ENCODE peak calls at places on chromosome 17, in eight cellular contexts. F, V, O, I, G, K, A and P are unnamed samples.

GRCh38 chr17:29933379-29933778 is 3.4 kb upstream of the SSH2 start:
- DNase-seq in F (peak; percentile 28), V (peak; percentile 67), O (no peak), I (no peak), G (no peak), K (peak; percentile 53), A (peak; percentile 76), P (peak; percentile 44)

GRCh38 chr17:50502643-50502990 is 5.6 kb upstream of the MYCBPAP start:
- DNase-seq in F (no peak), V (no peak), O (no peak), I (no peak), G (no peak), K (no peak), A (no peak), P (no peak)

GRCh38 chr17:44095647-44096496 is 25.3 kb downstream of the G6PC3 start:
- DNase-seq in F (peak; percentile 71), V (peak; percentile 95), O (peak; percentile 74), I (no peak), G (peak; percentile 62), K (peak; percentile 89), A (peak; percentile 99), P (peak; percentile 80)

GRCh38 chr17:65902831-65903549 is 288.9 kb downstream of the CEP112 start:
- DNase-seq in F (no peak), V (no peak), O (no peak), I (no peak), G (no peak), K (no peak), A (peak; percentile 80), P (no peak)

GRCh38 chr17:56142325-56142724 is 10.9 kb upstream of the ANKFN1 start:
- DNase-seq in F (no peak), V (peak; percentile 59), O (no peak), I (no peak), G (no peak), K (no peak), A (no peak), P (peak; percentile 2)

GRCh38 chr17:10768766-10769383 is 35.0 kb downstream of the TMEM238L start:
- DNase-seq in F (no peak), V (peak; percentile 3), O (no peak), I (no peak), G (no peak), K (no peak), A (peak; percentile 35), P (no peak)

GRCh38 chr17:67343237-67343636 is 23.1 kb downstream of the PSMD12 start:
- DNase-seq in F (no peak), V (no peak), O (no peak), I (no peak), G (no peak), K (no peak), A (no peak), P (no peak)

GRCh38 chr17:330993-331701 is 21.5 kb downstream of the RPH3AL start:
- DNase-seq in F (no peak), V (no peak), O (peak; percentile 85), I (no peak), G (no peak), K (no peak), A (peak; percentile 45), P (no peak)

GRCh38 chr17:77242118-77242800 is 101.5 kb downstream of the SEC14L1 start:
- DNase-seq in F (no peak), V (no peak), O (no peak), I (no peak), G (no peak), K (no peak), A (peak; percentile 63), P (no peak)

GRCh38 chr17:77821114-77821513 is 137.4 kb upstream of the TNRC6C start:
- DNase-seq in F (no peak), V (no peak), O (no peak), I (no peak), G (no peak), K (peak; percentile 61), A (peak; percentile 82), P (no peak)

GRCh38 chr17:49633250-49633649 is 44.6 kb downstream of the SPOP start:
- DNase-seq in F (no peak), V (no peak), O (no peak), I (no peak), G (no peak), K (peak; percentile 44), A (no peak), P (no peak)

GRCh38 chr17:17667947-17668346 is 13.3 kb upstream of the RAI1 start:
- DNase-seq in F (no peak), V (no peak), O (no peak), I (no peak), G (no peak), K (no peak), A (no peak), P (no peak)

GRCh38 chr17:80842456-80843053 is 149.1 kb upstream of the CHMP6 start:
- DNase-seq in F (no peak), V (no peak), O (no peak), I (no peak), G (no peak), K (no peak), A (no peak), P (no peak)

GRCh38 chr17:75637143-75637538 is 3.9 kb downstream of the SMIM5 start:
- DNase-seq in F (no peak), V (no peak), O (no peak), I (no peak), G (no peak), K (no peak), A (no peak), P (no peak)

GRCh38 chr17:7314719-7315569 is at the start of gene GPS2:
- DNase-seq in F (peak; percentile 90), V (peak; percentile 76), O (peak; percentile 90), I (peak; percentile 61), G (peak; percentile 95), K (peak; percentile 93), A (peak; percentile 98), P (peak; percentile 93)

GRCh38 chr17:75557075-75557851 is 30.3 kb upstream of the MYO15B start:
- DNase-seq in F (peak; percentile 94), V (peak; percentile 21), O (peak; percentile 60), I (no peak), G (no peak), K (peak; percentile 35), A (peak; percentile 81), P (no peak)

GRCh38 chr17:12352127-12352526 is 313.6 kb upstream of the MYOCD start:
- DNase-seq in F (no peak), V (no peak), O (peak; percentile 12), I (no peak), G (no peak), K (no peak), A (no peak), P (no peak)

GRCh38 chr17:45061606-45062205 is 589 bp downstream of the NMT1 start:
- DNase-seq in F (no peak), V (no peak), O (no peak), I (no peak), G (no peak), K (no peak), A (no peak), P (no peak)

GRCh38 chr17:82232876-82233785 is 4.3 kb downstream of the SLC16A3 start:
- DNase-seq in F (no peak), V (no peak), O (no peak), I (no peak), G (no peak), K (no peak), A (peak; percentile 51), P (no peak)

GRCh38 chr17:77593081-77593480 is 365.4 kb upstream of the TNRC6C start:
- DNase-seq in F (no peak), V (no peak), O (no peak), I (no peak), G (no peak), K (no peak), A (no peak), P (no peak)

GRCh38 chr17:40063034-40063765 is 435 bp downstream of the THRA start:
- DNase-seq in F (peak; percentile 94), V (peak; percentile 40), O (peak; percentile 56), I (no peak), G (no peak), K (peak; percentile 72), A (peak; percentile 93), P (peak; percentile 31)

GRCh38 chr17:17890773-17891759 is 54.3 kb upstream of the SREBF1 start:
- DNase-seq in F (peak; percentile 65), V (peak; percentile 78), O (no peak), I (no peak), G (peak; percentile 82), K (peak; percentile 77), A (peak; percentile 93), P (peak; percentile 74)

GRCh38 chr17:8445536-8445935 is 9.9 kb downstream of the NDEL1 start:
- DNase-seq in F (no peak), V (no peak), O (no peak), I (no peak), G (no peak), K (no peak), A (no peak), P (no peak)

GRCh38 chr17:21214015-21214776 is at the start of gene TMEM11:
- DNase-seq in F (peak; percentile 92), V (peak; percentile 96), O (peak; percentile 94), I (peak; percentile 83), G (peak; percentile 98), K (peak; percentile 97), A (peak; percentile 99), P (peak; percentile 98)
- TF ChIP-seq CTCF in F (no peak), V (no peak), O (peak; percentile 40), I (no peak), G (no peak), K (no peak), A (peak; percentile 41), P (no peak)

GRCh38 chr17:28849281-28849680 is 5.5 kb upstream of the ERAL1 start:
- DNase-seq in F (no peak), V (no peak), O (no peak), I (no peak), G (peak; percentile 15), K (peak; percentile 50), A (no peak), P (peak; percentile 18)
- TF ChIP-seq CTCF in F (no peak), V (no peak), O (no peak), I (no peak), G (peak; percentile 6), K (peak; percentile 3), A (no peak), P (peak; percentile 6)

DNA sequence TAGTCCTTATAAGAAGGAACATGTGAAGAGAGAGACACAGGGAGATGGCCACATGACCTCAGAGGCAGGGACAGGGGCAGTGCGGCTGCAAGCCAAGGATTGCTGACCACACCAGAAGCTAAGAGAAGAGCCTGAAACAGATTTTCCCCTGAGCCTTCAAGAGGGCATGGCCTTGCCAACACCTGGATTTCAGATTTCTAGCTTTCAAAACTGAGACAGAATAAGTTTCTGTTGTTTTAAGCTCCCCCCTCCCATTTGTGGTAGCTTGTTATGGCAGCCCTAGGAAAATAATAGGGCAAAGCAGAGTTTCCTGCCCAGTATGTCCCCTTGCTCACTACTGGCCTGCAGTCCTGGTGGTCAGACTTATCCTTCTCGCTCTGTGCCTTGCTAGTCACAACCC is 204.5 kb downstream of the CCDC182 start:
- DNase-seq in F (no peak), V (no peak), O (no peak), I (no peak), G (no peak), K (no peak), A (no peak), P (no peak)
- TF ChIP-seq CTCF in F (no peak), V (no peak), O (no peak), I (no peak), G (no peak), K (no peak), A (peak; percentile 36), P (no peak)

DNA sequence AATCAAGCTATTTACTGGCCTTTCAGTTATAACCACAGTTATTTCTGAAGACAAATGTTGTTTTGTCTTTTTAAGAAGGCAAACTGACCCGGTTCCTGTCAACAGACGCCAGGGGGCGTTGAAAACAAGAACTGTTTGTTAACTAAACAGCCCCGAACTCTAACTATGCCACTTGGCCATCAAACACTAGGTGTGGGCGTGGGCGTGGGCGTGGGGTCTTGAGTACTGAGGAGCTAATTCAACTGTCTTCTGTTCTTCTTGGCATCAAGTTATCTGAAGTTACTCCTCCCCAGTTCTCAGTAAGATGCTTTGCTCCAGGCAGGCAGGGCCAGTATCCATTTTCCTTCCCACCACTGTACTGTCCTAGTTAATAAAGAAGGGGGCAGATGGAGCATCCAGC is 63.3 kb upstream of the MTMR4 start:
- DNase-seq in F (peak; percentile 51), V (peak; percentile 71), O (peak; percentile 11), I (no peak), G (peak; percentile 65), K (peak; percentile 71), A (peak; percentile 86), P (peak; percentile 64)
- TF ChIP-seq CTCF in F (peak; percentile 52), V (peak; percentile 83), O (no peak), I (peak; percentile 22), G (peak; percentile 61), K (peak; percentile 81), A (peak; percentile 85), P (peak; percentile 74)